ENCODE peak calls at places on chromosomes 11 and 22, in six cellular contexts. J is esophagus squamous epithelium, W is astrocyte of the hippocampus, P is A172, Y is OCI-LY7, H is NCI-H510A treated with DMSO at 0.1 percent for 48 hours. Z is an unnamed sample.
A peak's percentile ranks its signal among the peaks of the same experiment; 100 is the strongest.

GRCh38 chr11:2561283-2562180 is 116.7 kb downstream of the KCNQ1 start:
- DNase-seq in J (no peak), W (no peak), P (no peak), Y (no peak), H (no peak), Z (no peak)

GRCh38 chr11:33178443-33179154 is 17.3 kb upstream of the CSTF3 start:
- DNase-seq in J (no peak), W (no peak), P (no peak), Y (no peak), H (no peak), Z (peak; percentile 63)

GRCh38 chr22:49232319-49233067 is 595.2 kb downstream of the BRD1 start:
- DNase-seq in J (no peak), W (no peak), P (no peak), Y (no peak), H (no peak), Z (no peak)

GRCh38 chr22:41919357-41920224 is 4.7 kb upstream of the SHISA8 start:
- DNase-seq in J (no peak), W (peak; percentile 53), P (no peak), Y (peak; percentile 84), H (no peak), Z (no peak)

GRCh38 chr22:29314537-29315285 is 786 bp downstream of the RASL10A start:
- DNase-seq in J (no peak), W (peak; percentile 40), P (no peak), Y (no peak), H (no peak), Z (peak; percentile 19)

GRCh38 chr11:86241956-86242525 is 2.5 kb upstream of the EED start:
- DNase-seq in J (no peak), W (no peak), P (no peak), Y (no peak), H (no peak), Z (no peak)

GRCh38 chr11:118042126-118042525 is 34.8 kb upstream of the TMPRSS4 start:
- DNase-seq in J (no peak), W (no peak), P (no peak), Y (no peak), H (no peak), Z (no peak)

GRCh38 chr11:12174145-12175143 is 64.1 kb downstream of the MICAL2 start:
- DNase-seq in J (no peak), W (no peak), P (peak; percentile 70), Y (no peak), H (no peak), Z (no peak)

GRCh38 chr22:21865041-21865440 is 2.4 kb downstream of the MAPK1 start:
- DNase-seq in J (no peak), W (peak; percentile 85), P (peak; percentile 58), Y (no peak), H (no peak), Z (no peak)

GRCh38 chr11:2314525-2315394 is 12.9 kb downstream of the TSPAN32 start:
- DNase-seq in J (no peak), W (peak; percentile 96), P (peak; percentile 90), Y (no peak), H (no peak), Z (peak; percentile 19)

GRCh38 chr22:46829140-46829891 is 66.9 kb downstream of the TBC1D22A start:
- DNase-seq in J (no peak), W (peak; percentile 94), P (peak; percentile 88), Y (no peak), H (no peak), Z (no peak)

GRCh38 chr11:65493367-65494176 is 5.3 kb upstream of the MALAT1 start:
- DNase-seq in J (no peak), W (peak; percentile 94), P (peak; percentile 96), Y (no peak), H (peak; percentile 63), Z (no peak)

GRCh38 chr22:30210235-30210831 is 36.2 kb downstream of the LIF start:
- DNase-seq in J (no peak), W (peak; percentile 91), P (peak; percentile 94), Y (no peak), H (no peak), Z (no peak)

GRCh38 chr11:122180435-122180834 is 64.4 kb upstream of the BLID start:
- DNase-seq in J (no peak), W (peak; percentile 88), P (peak; percentile 94), Y (no peak), H (no peak), Z (no peak)

GRCh38 chr22:45543243-45543642 is 40.6 kb downstream of the FBLN1 start:
- DNase-seq in J (no peak), W (no peak), P (no peak), Y (no peak), H (no peak), Z (no peak)

GRCh38 chr11:117908261-117908895 is 20.8 kb downstream of the TMPRSS13 start:
- DNase-seq in J (no peak), W (no peak), P (no peak), Y (no peak), H (no peak), Z (peak; percentile 17)

GRCh38 chr22:37492428-37493344 is 6.5 kb upstream of the MFNG start:
- DNase-seq in J (no peak), W (peak; percentile 74), P (peak; percentile 59), Y (peak; percentile 84), H (no peak), Z (no peak)

GRCh38 chr22:41411021-41411851 is 29.5 kb downstream of the TEF start:
- DNase-seq in J (no peak), W (no peak), P (no peak), Y (no peak), H (no peak), Z (no peak)

GRCh38 chr11:123838199-123838598 is 32.0 kb upstream of the OR6M1 start:
- DNase-seq in J (no peak), W (no peak), P (no peak), Y (no peak), H (no peak), Z (no peak)

GRCh38 chr22:24937114-24937513 is 9.4 kb downstream of the LHFPL7 start:
- DNase-seq in J (no peak), W (peak; percentile 34), P (no peak), Y (peak; percentile 11), H (peak; percentile 38), Z (peak; percentile 6)

GRCh38 chr11:128848815-128849455 is 18.2 kb downstream of the KCNJ1 start:
- DNase-seq in J (no peak), W (peak; percentile 46), P (peak; percentile 5), Y (peak; percentile 79), H (peak; percentile 34), Z (peak; percentile 18)

GRCh38 chr22:48858121-48858520 is 969.6 kb downstream of the BRD1 start:
- DNase-seq in J (no peak), W (no peak), P (no peak), Y (no peak), H (no peak), Z (no peak)

GRCh38 chr22:48476599-48476998 is 1351.1 kb downstream of the BRD1 start:
- DNase-seq in J (no peak), W (no peak), P (no peak), Y (no peak), H (no peak), Z (no peak)